ENCODE peak calls at places on chromosomes 4 and X, in eight cellular contexts. A is lower lobe of right lung; Y is colonic mucosa; R is endodermal cell; D is choroid plexus epithelial cell; M is CD8-positive, alpha-beta T cell; L is OCI-LY7; G is ascending aorta. I is an unnamed sample.

GRCh38 chr4:147362868-147363440 is 117.9 kb upstream of the EDNRA start:
- DNase-seq in A (peak; percentile 61), Y (peak; percentile 66), R (no peak), D (peak; percentile 93), M (no peak), L (no peak), G (no peak), I (no peak)

GRCh38 chrX:57583477-57583876 is 8.3 kb upstream of the ZXDB start:
- DNase-seq in A (no peak), Y (no peak), R (no peak), D (no peak), M (no peak), L (no peak), G (no peak), I (no peak)

GRCh38 chr4:40688446-40689095 is 58.9 kb upstream of the RBM47 start:
- DNase-seq in A (no peak), Y (no peak), R (no peak), D (no peak), M (no peak), L (no peak), G (no peak), I (no peak)

GRCh38 chr4:12270546-12270945 is 841.9 kb upstream of the HS3ST1 start:
- DNase-seq in A (no peak), Y (no peak), R (no peak), D (no peak), M (no peak), L (no peak), G (no peak), I (no peak)

GRCh38 chrX:132187451-132187850 is 31.8 kb downstream of the RAP2C start:
- DNase-seq in A (no peak), Y (no peak), R (no peak), D (no peak), M (no peak), L (no peak), G (no peak), I (no peak)

GRCh38 chr4:113582737-113583136 is 178.8 kb downstream of the CAMK2D start:
- DNase-seq in A (no peak), Y (no peak), R (no peak), D (no peak), M (no peak), L (no peak), G (no peak), I (no peak)

GRCh38 chr4:55853484-55854046 is at the start of gene EXOC1:
- DNase-seq in A (peak; percentile 100), Y (peak; percentile 100), R (peak; percentile 100), D (peak; percentile 96), M (peak; percentile 98), L (peak; percentile 97), G (peak; percentile 95), I (peak; percentile 69)

GRCh38 chr4:102343964-102344519 is 1.2 kb downstream of the SLC39A8 start:
- DNase-seq in A (peak; percentile 82), Y (peak; percentile 72), R (no peak), D (no peak), M (peak; percentile 6), L (peak; percentile 52), G (no peak), I (no peak)

GRCh38 chrX:153963546-153963945 is 8.1 kb downstream of the HCFC1 start:
- DNase-seq in A (no peak), Y (no peak), R (no peak), D (no peak), M (no peak), L (no peak), G (no peak), I (no peak)

GRCh38 chrX:149274516-149275105 is 230.5 kb downstream of the IDS start:
- DNase-seq in A (no peak), Y (no peak), R (no peak), D (no peak), M (no peak), L (no peak), G (no peak), I (no peak)

GRCh38 chr4:176781739-176782100 is 11.0 kb downstream of the VEGFC start:
- DNase-seq in A (no peak), Y (no peak), R (no peak), D (no peak), M (no peak), L (no peak), G (no peak), I (no peak)

GRCh38 chrX:34299451-34299967 is 167.4 kb upstream of the FAM47A start:
- DNase-seq in A (no peak), Y (no peak), R (no peak), D (no peak), M (no peak), L (no peak), G (no peak), I (no peak)

GRCh38 chr4:181952478-181952877 is 290.7 kb upstream of the TENM3 start:
- DNase-seq in A (no peak), Y (peak; percentile 23), R (no peak), D (peak; percentile 95), M (no peak), L (no peak), G (no peak), I (peak; percentile 86)

GRCh38 chr4:82833696-82834313 is 35.2 kb upstream of the SCD5 start:
- DNase-seq in A (no peak), Y (peak; percentile 25), R (no peak), D (peak; percentile 94), M (no peak), L (no peak), G (no peak), I (peak; percentile 72)

GRCh38 chrX:131262738-131263679 is 26.1 kb downstream of the IGSF1 start:
- DNase-seq in A (no peak), Y (no peak), R (peak; percentile 88), D (no peak), M (no peak), L (peak; percentile 0), G (no peak), I (no peak)

GRCh38 chr4:78645853-78646757 is 94.5 kb downstream of the ANXA3 start:
- DNase-seq in A (peak; percentile 59), Y (peak; percentile 76), R (no peak), D (peak; percentile 95), M (no peak), L (no peak), G (peak; percentile 58), I (peak; percentile 73)

GRCh38 chr4:167838686-167839085 is 253.7 kb upstream of the ANXA10 start:
- DNase-seq in A (no peak), Y (no peak), R (no peak), D (peak; percentile 78), M (no peak), L (no peak), G (no peak), I (no peak)

GRCh38 chr4:8235224-8235623 is 34.3 kb upstream of the HTRA3 start:
- DNase-seq in A (no peak), Y (no peak), R (no peak), D (no peak), M (no peak), L (peak; percentile 28), G (no peak), I (no peak)

GRCh38 chr4:75921910-75922309 is 18.9 kb downstream of the NAAA start:
- DNase-seq in A (no peak), Y (peak; percentile 41), R (no peak), D (no peak), M (no peak), L (no peak), G (no peak), I (no peak)

GRCh38 chr4:15755321-15755750 is 22.8 kb upstream of the CD38 start:
- DNase-seq in A (no peak), Y (no peak), R (no peak), D (peak; percentile 85), M (peak; percentile 29), L (no peak), G (no peak), I (no peak)

DNA sequence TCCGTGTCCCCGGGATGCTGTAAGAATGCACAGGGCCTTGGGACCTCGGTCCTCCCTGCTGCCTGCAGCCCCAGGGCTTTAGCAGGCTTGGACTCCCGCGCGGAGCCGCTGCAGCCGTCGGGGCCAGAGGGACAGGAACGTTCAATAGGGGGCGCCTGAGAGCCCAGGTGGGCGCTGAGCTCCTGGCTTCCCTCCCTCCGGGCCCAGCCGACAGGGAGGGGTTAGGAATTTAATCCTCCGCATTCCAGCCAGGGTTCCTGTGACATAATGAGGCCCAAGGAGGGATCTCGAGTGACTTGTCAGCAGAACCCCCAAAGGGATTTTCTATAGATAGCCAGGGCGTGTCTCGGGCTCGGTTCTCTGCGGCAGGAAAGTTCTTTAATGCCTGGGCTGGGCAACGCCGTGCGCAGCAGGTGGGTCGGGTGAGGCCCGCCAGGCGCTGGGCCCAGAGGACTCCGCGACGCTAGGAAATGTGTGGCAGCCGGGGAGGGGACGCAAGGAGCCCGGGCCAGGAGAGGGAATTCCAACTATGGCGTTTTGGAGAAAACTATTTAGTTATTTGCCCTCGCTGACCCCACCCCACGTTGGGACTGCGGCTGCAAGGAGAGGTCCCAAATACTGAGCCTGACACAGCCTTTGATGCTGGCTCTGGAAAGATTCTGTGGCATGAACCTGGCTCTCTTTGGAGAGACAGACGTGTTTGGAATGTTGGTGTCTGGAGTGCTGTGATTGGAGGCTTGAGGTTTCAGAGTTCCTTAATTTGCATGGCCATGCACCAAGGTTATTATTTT is 285.2 kb upstream of the GATB start:
- DNase-seq in A (peak; percentile 69), Y (peak; percentile 68), R (peak; percentile 98), D (no peak), M (peak; percentile 27), L (no peak), G (no peak), I (no peak)
- H3K4me3 ChIP-seq in A (peak overlapping the region; percentile 31), Y (no peak overlapping the region), R (peak overlapping the region; percentile 71), D (no peak overlapping the region), M (no peak overlapping the region), L (no peak overlapping the region), G (peak overlapping the region; percentile 39), I (no peak overlapping the region)

DNA sequence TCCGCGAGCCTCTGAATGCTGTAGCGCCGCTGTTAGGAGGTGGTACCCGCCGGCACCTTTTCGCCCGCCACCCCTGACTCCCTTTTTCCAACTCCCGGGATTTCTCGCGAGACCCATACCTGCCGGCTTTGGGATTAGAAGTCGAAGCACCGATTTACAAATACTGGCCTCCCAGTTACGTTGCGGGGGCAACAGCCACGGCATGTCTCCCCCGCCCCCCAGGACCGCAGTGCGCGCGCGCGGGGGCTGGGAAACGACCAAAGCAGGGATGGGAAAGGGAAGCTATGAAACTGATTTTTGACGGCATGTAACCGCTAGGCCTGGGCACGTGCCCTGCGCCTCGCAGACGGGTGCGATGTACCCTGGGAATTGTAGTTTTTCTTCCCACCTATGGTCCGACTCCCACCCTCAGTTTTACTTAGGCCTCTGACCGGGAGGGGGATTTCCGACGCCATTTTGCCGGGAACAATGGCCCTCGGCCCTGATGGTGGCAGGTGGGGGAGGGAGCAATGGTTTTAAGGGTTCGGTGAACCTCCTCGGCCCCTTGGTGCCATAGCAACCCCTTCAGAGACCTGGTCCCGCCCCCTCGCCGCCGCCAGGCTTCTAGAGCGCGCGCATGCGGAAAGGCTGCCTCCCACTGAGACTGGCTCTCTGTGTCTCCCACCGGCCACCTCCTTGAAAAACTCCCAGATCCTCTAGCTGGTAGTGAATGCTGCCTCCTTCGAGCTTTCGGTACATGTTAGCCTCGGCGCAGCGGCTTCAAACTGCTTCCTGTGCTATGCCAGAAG is 772 bp upstream of the WNK3 start:
- DNase-seq in A (peak; percentile 51), Y (peak; percentile 32), R (peak; percentile 92), D (peak; percentile 72), M (peak; percentile 37), L (no peak), G (no peak), I (no peak)
- H3K4me3 ChIP-seq in A (peak overlapping the region; percentile 52), Y (peak overlapping the region; percentile 12), R (peak overlapping the region; percentile 75), D (peak overlapping the region; percentile 63), M (peak overlapping the region; percentile 50), L (no peak overlapping the region), G (peak overlapping the region; percentile 67), I (peak overlapping the region; percentile 66)

GRCh38 chr4:5639556-5639955 is 68.8 kb downstream of the EVC2 start:
- DNase-seq in A (no peak), Y (no peak), R (no peak), D (no peak), M (no peak), L (no peak), G (no peak), I (no peak)
- H3K4me3 ChIP-seq in A (no peak overlapping the region), Y (no peak overlapping the region), R (no peak overlapping the region), D (no peak overlapping the region), M (no peak overlapping the region), L (no peak overlapping the region), G (no peak overlapping the region), I (no peak overlapping the region)

GRCh38 chr4:6692379-6692778 is 1.3 kb upstream of the S100P start:
- DNase-seq in A (no peak), Y (no peak), R (no peak), D (no peak), M (no peak), L (no peak), G (no peak), I (no peak)
- H3K4me3 ChIP-seq in A (no peak overlapping the region), Y (no peak overlapping the region), R (no peak overlapping the region), D (no peak overlapping the region), M (no peak overlapping the region), L (no peak overlapping the region), G (no peak overlapping the region), I (no peak overlapping the region)